ENCODE peak calls at places on chromosomes 16 and 17, in nine cellular contexts. Z, Y, D, A, N, Q, I, M and G are unnamed samples.
A peak's percentile ranks its signal among the peaks of the same experiment; 100 is the strongest.

GRCh38 chr17:36856169-36856568 is 81.1 kb upstream of the LHX1 start:
- DNase-seq in I (no peak), N (no peak), A (no peak), Z (no peak), D (no peak), Y (no peak), M (no peak), Q (no peak), G (no peak)

GRCh38 chr17:74287203-74287602 is 13.2 kb downstream of the DNAI2 start:
- DNase-seq in D (no peak), I (no peak), M (no peak), A (no peak), Z (no peak), Q (no peak), Y (no peak), N (no peak), G (no peak)

GRCh38 chr16:31107465-31107867 is 720 bp upstream of the BCKDK start:
- DNase-seq in Q (no peak), Z (no peak), N (no peak), A (no peak), Y (no peak), I (peak; percentile 85), D (no peak), M (no peak), G (no peak)

GRCh38 chr16:10976663-10977062 is 32.3 kb downstream of the CLEC16A start:
- DNase-seq in N (peak; percentile 68), Z (no peak), D (no peak), I (no peak), Y (no peak), A (no peak), Q (no peak), M (no peak), G (no peak)

GRCh38 chr17:8016632-8017424 is 14.4 kb downstream of the GUCY2D start:
- DNase-seq in Z (peak; percentile 36), Q (no peak), M (no peak), N (peak; percentile 70), A (no peak), D (peak; percentile 20), Y (peak; percentile 33), I (peak; percentile 69), G (peak; percentile 29)

GRCh38 chr17:2924211-2924610 is 128.0 kb downstream of the RAP1GAP2 start:
- DNase-seq in N (no peak), Y (no peak), A (no peak), D (no peak), Z (no peak), M (no peak), I (no peak), Q (no peak), G (no peak)

GRCh38 chr17:27430882-27431491 is 25.3 kb upstream of the KSR1 start:
- DNase-seq in M (no peak), N (peak; percentile 54), Y (no peak), A (peak; percentile 49), Z (no peak), D (peak; percentile 30), I (no peak), Q (no peak), G (no peak)

GRCh38 chr17:42679001-42679491 is 2.3 kb upstream of the PLEKHH3 start:
- DNase-seq in Z (peak; percentile 48), Q (no peak), I (peak; percentile 62), N (no peak), A (no peak), Y (peak; percentile 44), D (no peak), M (no peak), G (peak; percentile 38)

GRCh38 chr17:63881935-63882601 is at the start of gene GH2:
- DNase-seq in Y (peak; percentile 58), N (peak; percentile 72), M (peak; percentile 16), A (peak; percentile 46), Q (peak; percentile 52), D (no peak), Z (no peak), I (peak; percentile 78), G (peak; percentile 50)

GRCh38 chr16:49349446-49350168 is 24.0 kb upstream of the C16orf78 start:
- DNase-seq in Q (no peak), Y (no peak), Z (no peak), D (no peak), I (no peak), N (no peak), M (no peak), A (no peak), G (no peak)

GRCh38 chr17:7884581-7885356 is 3.8 kb upstream of the CHD3 start:
- DNase-seq in Y (peak; percentile 57), M (peak; percentile 11), I (peak; percentile 55), A (no peak), D (no peak), N (peak; percentile 44), Q (no peak), Z (no peak), G (peak; percentile 28)

GRCh38 chr16:67767953-67768352 is 38.4 kb downstream of the RANBP10 start:
- DNase-seq in Q (no peak), N (no peak), A (peak; percentile 60), D (no peak), I (no peak), M (no peak), Y (no peak), Z (no peak), G (no peak)

GRCh38 chr17:80055597-80055996 is 19.2 kb downstream of the CCDC40 start:
- DNase-seq in Z (no peak), A (no peak), N (no peak), I (no peak), M (no peak), Q (no peak), Y (no peak), D (no peak), G (no peak)

GRCh38 chr16:66521951-66522771 is 27.8 kb downstream of the TK2 start:
- DNase-seq in I (peak; percentile 57), M (peak; percentile 86), Y (peak; percentile 86), N (no peak), Z (no peak), A (peak; percentile 70), D (peak; percentile 40), Q (peak; percentile 83), G (peak; percentile 56)

GRCh38 chr16:27847030-27847550 is 216.4 kb downstream of the GSG1L start:
- DNase-seq in Z (no peak), Q (no peak), D (no peak), M (no peak), I (no peak), Y (no peak), N (no peak), A (no peak), G (no peak)

GRCh38 chr17:80290199-80290598 is 29.5 kb downstream of the RNF213 start:
- DNase-seq in A (no peak), Z (no peak), Y (no peak), D (no peak), I (no peak), N (no peak), M (no peak), Q (no peak), G (no peak)

GRCh38 chr16:67249178-67249759 is 490 bp downstream of the SLC9A5 start:
- DNase-seq in Z (no peak), A (no peak), D (no peak), Q (no peak), N (no peak), Y (no peak), M (no peak), I (no peak), G (no peak)

GRCh38 chr17:13601776-13602551 is at the start of gene HS3ST3A1:
- DNase-seq in I (no peak), A (peak; percentile 84), N (peak; percentile 88), Y (peak; percentile 3), Z (peak; percentile 9), M (no peak), Q (peak; percentile 8), D (no peak), G (no peak)

GRCh38 chr16:30535777-30536190 is 1.1 kb upstream of the ZNF747 start:
- DNase-seq in A (peak; percentile 64), D (peak; percentile 61), Y (peak; percentile 70), Z (peak; percentile 33), Q (peak; percentile 45), N (peak; percentile 59), M (no peak), I (peak; percentile 86), G (peak; percentile 47)

GRCh38 chr16:71401988-71402387 is 39.9 kb downstream of the TLE7 start:
- DNase-seq in N (no peak), D (no peak), M (no peak), Q (no peak), A (no peak), Y (no peak), I (no peak), Z (no peak), G (no peak)

GRCh38 chr17:81511550-81511799 is 1.1 kb downstream of the ACTG1 start:
- DNase-seq in M (no peak), Y (no peak), Q (no peak), I (no peak), Z (no peak), N (no peak), A (no peak), D (no peak), G (no peak)

GRCh38 chr16:82653550-82654511 is 27.1 kb downstream of the CDH13 start:
- DNase-seq in N (no peak), Z (no peak), Q (no peak), I (peak; percentile 46), Y (peak; percentile 28), M (no peak), A (peak; percentile 92), D (no peak), G (no peak)

GRCh38 chr17:40901981-40902862 is 17.2 kb upstream of the KRT20 start:
- DNase-seq in Y (no peak), Z (peak; percentile 94), A (peak; percentile 60), M (no peak), D (no peak), Q (no peak), I (no peak), N (no peak), G (no peak)

GRCh38 chr17:79779661-79780365 is 1.9 kb downstream of the CBX2 start:
- DNase-seq in Z (no peak), D (no peak), M (no peak), I (no peak), Y (no peak), A (no peak), Q (no peak), N (no peak), G (no peak)

GRCh38 chr17:48194097-48194550 is 86.6 kb downstream of the SNX11 start:
- DNase-seq in Y (no peak), Q (no peak), M (no peak), I (no peak), D (no peak), Z (no peak), N (no peak), A (peak; percentile 72), G (peak; percentile 49)

GRCh38 chr16:57113042-57113453 is 20.7 kb downstream of the CPNE2 start:
- DNase-seq in Y (no peak), M (no peak), N (no peak), I (no peak), D (no peak), A (peak; percentile 7), Q (no peak), Z (no peak), G (no peak)

GRCh38 chr16:65876200-65876498 is 490.3 kb upstream of the CDH5 start:
- DNase-seq in A (peak; percentile 53), I (no peak), Q (no peak), Z (no peak), D (no peak), Y (no peak), M (no peak), N (no peak), G (no peak)

GRCh38 chr17:5118219-5118618 is 2.4 kb downstream of the USP6 start:
- DNase-seq in D (no peak), M (no peak), N (no peak), I (no peak), Z (no peak), Q (no peak), A (no peak), Y (no peak), G (no peak)

GRCh38 chr16:69324013-69324531 is 6.3 kb downstream of the PDF start:
- DNase-seq in A (no peak), M (no peak), I (no peak), N (no peak), Y (no peak), D (peak; percentile 48), Z (no peak), Q (no peak), G (no peak)

GRCh38 chr16:57204675-57205074 is 18.5 kb downstream of the RSPRY1 start:
- DNase-seq in A (no peak), Q (no peak), D (no peak), M (no peak), N (no peak), I (no peak), Y (no peak), Z (no peak), G (no peak)

GRCh38 chr17:30950669-30951399 is 20.0 kb upstream of the RNF135 start:
- DNase-seq in Q (no peak), D (peak; percentile 43), Y (no peak), Z (peak; percentile 87), N (no peak), I (no peak), A (peak; percentile 87), M (no peak), G (no peak)